ENCODE peak calls at places on chromosome 11, in six cellular contexts. C, S, B, N, K and D are unnamed samples.

GRCh38 chr11:78081583-78081982 is 1.9 kb upstream of the NDUFC2 start:
- DNase-seq in N (no peak), K (no peak), S (no peak), B (no peak), C (no peak), D (no peak)

GRCh38 chr11:27201454-27202302 is 161.1 kb downstream of the BBOX1 start:
- DNase-seq in C (peak), N (no peak), K (no peak), B (peak), S (no peak), D (peak)

GRCh38 chr11:83545494-83545893 is 259.3 kb upstream of the CCDC90B start:
- DNase-seq in N (no peak), B (no peak), S (no peak), K (no peak), C (no peak), D (no peak)

GRCh38 chr11:30740071-30740470 is 153.9 kb upstream of the MPPED2 start:
- DNase-seq in C (no peak), K (no peak), S (no peak), N (no peak), B (no peak), D (peak)

GRCh38 chr11:38723361-38723760 is 2125.3 kb upstream of the RAG2 start:
- DNase-seq in S (no peak), K (no peak), N (no peak), C (no peak), B (no peak), D (no peak)

GRCh38 chr11:26806209-26806608 is 84.3 kb upstream of the SLC5A12 start:
- DNase-seq in K (no peak), S (no peak), B (no peak), N (no peak), C (peak), D (peak)

GRCh38 chr11:120125005-120125404 is 12.9 kb downstream of the TRIM29 start:
- DNase-seq in K (no peak), S (no peak), N (no peak), B (peak), C (peak), D (peak)

GRCh38 chr11:63763506-63764200 is 4.9 kb downstream of the ZFTA start:
- DNase-seq in S (no peak), N (no peak), K (no peak), C (no peak), B (peak), D (no peak)